ENCODE peak calls at places on chromosome 10, in six cellular contexts. K, Y, X, L, Z and E are unnamed samples.

GRCh38 chr10:15220426-15220825 is 51.9 kb upstream of the NMT2 start:
- DNase-seq in K (no peak), Y (no peak), X (no peak), L (no peak), Z (no peak), E (no peak)

GRCh38 chr10:4754143-4754542 is 71.9 kb upstream of the AKR1E2 start:
- DNase-seq in K (no peak), Y (no peak), X (no peak), L (no peak), Z (no peak), E (no peak)

GRCh38 chr10:92110039-92110794 is 180.7 kb downstream of the CPEB3 start:
- DNase-seq in K (peak), Y (peak), X (peak), L (peak), Z (no peak), E (peak)

GRCh38 chr10:60951272-60951724 is 7.3 kb upstream of the RHOBTB1 start:
- DNase-seq in K (no peak), Y (no peak), X (no peak), L (peak), Z (no peak), E (no peak)

GRCh38 chr10:31030216-31030615 is 1.4 kb downstream of the ZNF438 start:
- DNase-seq in K (peak), Y (no peak), X (no peak), L (no peak), Z (no peak), E (no peak)

GRCh38 chr10:97851341-97852001 is 1.8 kb downstream of the GOLGA7B start:
- DNase-seq in K (no peak), Y (no peak), X (no peak), L (no peak), Z (peak), E (no peak)

GRCh38 chr10:90418869-90419652 is 438.8 kb downstream of the HTR7 start:
- DNase-seq in K (peak), Y (no peak), X (peak), L (no peak), Z (no peak), E (peak)

GRCh38 chr10:72310636-72311035 is 36.9 kb downstream of the DDIT4 start:
- DNase-seq in K (no peak), Y (no peak), X (no peak), L (no peak), Z (no peak), E (no peak)

GRCh38 chr10:118054383-118054782 is 7.6 kb upstream of the RAB11FIP2 start:
- DNase-seq in K (no peak), Y (no peak), X (no peak), L (no peak), Z (no peak), E (no peak)

GRCh38 chr10:23525406-23525805 is 86.5 kb downstream of the OTUD1 start:
- DNase-seq in K (peak), Y (peak), X (peak), L (peak), Z (no peak), E (peak)

GRCh38 chr10:119441921-119442757 is 100.4 kb downstream of the RGS10 start:
- DNase-seq in K (no peak), Y (no peak), X (no peak), L (no peak), Z (no peak), E (no peak)

GRCh38 chr10:123303581-123303980 is 149.4 kb downstream of the BUB3 start:
- DNase-seq in K (no peak), Y (no peak), X (no peak), L (no peak), Z (no peak), E (no peak)

GRCh38 chr10:113285291-113285690 is 267.6 kb upstream of the HABP2 start:
- DNase-seq in K (no peak), Y (peak), X (no peak), L (no peak), Z (no peak), E (peak)

GRCh38 chr10:96025566-96025965 is 17.8 kb upstream of the CCNJ start:
- DNase-seq in K (no peak), Y (peak), X (peak), L (peak), Z (no peak), E (no peak)